ENCODE peak calls at places on chromosomes 11 and 22, in seven cellular contexts. One of them, this sample, is unnamed.

GRCh38 chr11:65425105-65425970 is 2.7 kb downstream of the NEAT1 start:
- DNase-seq in thyroid gland: no peak
- DNase-seq in stimulated activated CD4-positive, alpha-beta T cell treated with anti-CD3 and anti-CD28 coated beads, Interleukin-4, amount 100 ng/mL, for 24 hours: peak; percentile 90
- DNase-seq in activated T-helper 1 cell treated with Interleukin-2 at 50 U/mL for 16 hours: peak; percentile 72
- DNase-seq in stromal cell of bone marrow: peak; percentile 42
- DNase-seq in foreskin fibroblast: peak; percentile 75
- DNase-seq in activated gamma-delta T cell treated with Interleukin-2 at 50 U/mL for 16 hours: peak; percentile 84
- DNase-seq in this sample: peak; percentile 81

GRCh38 chr22:39241632-39242388 is 3.0 kb downstream of the PDGFB start:
- DNase-seq in activated T-helper 1 cell treated with Interleukin-2 at 50 U/mL for 16 hours: peak; percentile 51
- DNase-seq in thyroid gland: no peak
- DNase-seq in stromal cell of bone marrow: no peak
- DNase-seq in activated gamma-delta T cell treated with Interleukin-2 at 50 U/mL for 16 hours: peak; percentile 66
- DNase-seq in stimulated activated CD4-positive, alpha-beta T cell treated with anti-CD3 and anti-CD28 coated beads, Interleukin-4, amount 100 ng/mL, for 24 hours: peak; percentile 30
- DNase-seq in foreskin fibroblast: no peak
- DNase-seq in this sample: peak; percentile 29

GRCh38 chr11:1486054-1486825 is at the start of gene MOB2:
- DNase-seq in activated T-helper 1 cell treated with Interleukin-2 at 50 U/mL for 16 hours: no peak
- DNase-seq in stromal cell of bone marrow: no peak
- DNase-seq in thyroid gland: peak; percentile 85
- DNase-seq in activated gamma-delta T cell treated with Interleukin-2 at 50 U/mL for 16 hours: no peak
- DNase-seq in foreskin fibroblast: no peak
- DNase-seq in stimulated activated CD4-positive, alpha-beta T cell treated with anti-CD3 and anti-CD28 coated beads, Interleukin-4, amount 100 ng/mL, for 24 hours: no peak
- DNase-seq in this sample: no peak

GRCh38 chr11:118740892-118741291 is 50.1 kb downstream of the DDX6 start:
- DNase-seq in foreskin fibroblast: no peak
- DNase-seq in stromal cell of bone marrow: no peak
- DNase-seq in activated gamma-delta T cell treated with Interleukin-2 at 50 U/mL for 16 hours: no peak
- DNase-seq in activated T-helper 1 cell treated with Interleukin-2 at 50 U/mL for 16 hours: no peak
- DNase-seq in stimulated activated CD4-positive, alpha-beta T cell treated with anti-CD3 and anti-CD28 coated beads, Interleukin-4, amount 100 ng/mL, for 24 hours: no peak
- DNase-seq in thyroid gland: no peak
- DNase-seq in this sample: no peak

GRCh38 chr11:70782401-70782913 is 384.1 kb downstream of the CTTN start:
- DNase-seq in stimulated activated CD4-positive, alpha-beta T cell treated with anti-CD3 and anti-CD28 coated beads, Interleukin-4, amount 100 ng/mL, for 24 hours: no peak
- DNase-seq in thyroid gland: no peak
- DNase-seq in foreskin fibroblast: no peak
- DNase-seq in activated gamma-delta T cell treated with Interleukin-2 at 50 U/mL for 16 hours: no peak
- DNase-seq in stromal cell of bone marrow: no peak
- DNase-seq in activated T-helper 1 cell treated with Interleukin-2 at 50 U/mL for 16 hours: no peak
- DNase-seq in this sample: no peak

GRCh38 chr11:45348729-45349128 is 62.6 kb upstream of the SYT13 start:
- DNase-seq in stromal cell of bone marrow: no peak
- DNase-seq in activated T-helper 1 cell treated with Interleukin-2 at 50 U/mL for 16 hours: no peak
- DNase-seq in thyroid gland: no peak
- DNase-seq in stimulated activated CD4-positive, alpha-beta T cell treated with anti-CD3 and anti-CD28 coated beads, Interleukin-4, amount 100 ng/mL, for 24 hours: no peak
- DNase-seq in activated gamma-delta T cell treated with Interleukin-2 at 50 U/mL for 16 hours: no peak
- DNase-seq in foreskin fibroblast: no peak
- DNase-seq in this sample: no peak

GRCh38 chr22:46984751-46985506 is 222.5 kb downstream of the TBC1D22A start:
- DNase-seq in foreskin fibroblast: peak; percentile 75
- DNase-seq in stimulated activated CD4-positive, alpha-beta T cell treated with anti-CD3 and anti-CD28 coated beads, Interleukin-4, amount 100 ng/mL, for 24 hours: no peak
- DNase-seq in thyroid gland: no peak
- DNase-seq in activated T-helper 1 cell treated with Interleukin-2 at 50 U/mL for 16 hours: no peak
- DNase-seq in activated gamma-delta T cell treated with Interleukin-2 at 50 U/mL for 16 hours: no peak
- DNase-seq in stromal cell of bone marrow: peak; percentile 59
- DNase-seq in this sample: no peak

GRCh38 chr11:128804481-128804880 is 62.6 kb downstream of the KCNJ1 start:
- DNase-seq in stimulated activated CD4-positive, alpha-beta T cell treated with anti-CD3 and anti-CD28 coated beads, Interleukin-4, amount 100 ng/mL, for 24 hours: no peak
- DNase-seq in activated gamma-delta T cell treated with Interleukin-2 at 50 U/mL for 16 hours: no peak
- DNase-seq in activated T-helper 1 cell treated with Interleukin-2 at 50 U/mL for 16 hours: no peak
- DNase-seq in foreskin fibroblast: peak; percentile 31
- DNase-seq in thyroid gland: no peak
- DNase-seq in stromal cell of bone marrow: no peak
- DNase-seq in this sample: no peak

GRCh38 chr11:15615412-15616096 is 500.8 kb downstream of the INSC start:
- DNase-seq in thyroid gland: no peak
- DNase-seq in activated gamma-delta T cell treated with Interleukin-2 at 50 U/mL for 16 hours: no peak
- DNase-seq in stimulated activated CD4-positive, alpha-beta T cell treated with anti-CD3 and anti-CD28 coated beads, Interleukin-4, amount 100 ng/mL, for 24 hours: no peak
- DNase-seq in foreskin fibroblast: no peak
- DNase-seq in activated T-helper 1 cell treated with Interleukin-2 at 50 U/mL for 16 hours: no peak
- DNase-seq in stromal cell of bone marrow: no peak
- DNase-seq in this sample: no peak

GRCh38 chr11:3645552-3645951 is 624 bp downstream of the ART1 start:
- DNase-seq in activated T-helper 1 cell treated with Interleukin-2 at 50 U/mL for 16 hours: no peak
- DNase-seq in stimulated activated CD4-positive, alpha-beta T cell treated with anti-CD3 and anti-CD28 coated beads, Interleukin-4, amount 100 ng/mL, for 24 hours: no peak
- DNase-seq in foreskin fibroblast: no peak
- DNase-seq in thyroid gland: no peak
- DNase-seq in activated gamma-delta T cell treated with Interleukin-2 at 50 U/mL for 16 hours: no peak
- DNase-seq in stromal cell of bone marrow: no peak
- DNase-seq in this sample: no peak

GRCh38 chr11:114738954-114739353 is 60.6 kb downstream of the NXPE2 start:
- DNase-seq in stromal cell of bone marrow: peak; percentile 13
- DNase-seq in activated gamma-delta T cell treated with Interleukin-2 at 50 U/mL for 16 hours: peak; percentile 15
- DNase-seq in activated T-helper 1 cell treated with Interleukin-2 at 50 U/mL for 16 hours: no peak
- DNase-seq in thyroid gland: peak; percentile 55
- DNase-seq in foreskin fibroblast: peak; percentile 3
- DNase-seq in stimulated activated CD4-positive, alpha-beta T cell treated with anti-CD3 and anti-CD28 coated beads, Interleukin-4, amount 100 ng/mL, for 24 hours: peak; percentile 27
- DNase-seq in this sample: no peak

GRCh38 chr11:1219836-1220810 is 2.7 kb upstream of the MUC5B start:
- DNase-seq in stimulated activated CD4-positive, alpha-beta T cell treated with anti-CD3 and anti-CD28 coated beads, Interleukin-4, amount 100 ng/mL, for 24 hours: no peak
- DNase-seq in activated gamma-delta T cell treated with Interleukin-2 at 50 U/mL for 16 hours: no peak
- DNase-seq in activated T-helper 1 cell treated with Interleukin-2 at 50 U/mL for 16 hours: no peak
- DNase-seq in foreskin fibroblast: no peak
- DNase-seq in thyroid gland: peak; percentile 27
- DNase-seq in stromal cell of bone marrow: no peak
- DNase-seq in this sample: peak; percentile 14

GRCh38 chr11:45079943-45080719 is 66.3 kb upstream of the PRDM11 start:
- DNase-seq in activated T-helper 1 cell treated with Interleukin-2 at 50 U/mL for 16 hours: peak; percentile 38
- DNase-seq in activated gamma-delta T cell treated with Interleukin-2 at 50 U/mL for 16 hours: peak; percentile 64
- DNase-seq in foreskin fibroblast: no peak
- DNase-seq in stromal cell of bone marrow: no peak
- DNase-seq in stimulated activated CD4-positive, alpha-beta T cell treated with anti-CD3 and anti-CD28 coated beads, Interleukin-4, amount 100 ng/mL, for 24 hours: peak; percentile 55
- DNase-seq in thyroid gland: no peak
- DNase-seq in this sample: peak; percentile 48

GRCh38 chr11:20795005-20795404 is 125.6 kb downstream of the NELL1 start:
- DNase-seq in activated T-helper 1 cell treated with Interleukin-2 at 50 U/mL for 16 hours: no peak
- DNase-seq in thyroid gland: no peak
- DNase-seq in stimulated activated CD4-positive, alpha-beta T cell treated with anti-CD3 and anti-CD28 coated beads, Interleukin-4, amount 100 ng/mL, for 24 hours: no peak
- DNase-seq in stromal cell of bone marrow: no peak
- DNase-seq in foreskin fibroblast: no peak
- DNase-seq in activated gamma-delta T cell treated with Interleukin-2 at 50 U/mL for 16 hours: no peak
- DNase-seq in this sample: no peak

GRCh38 chr11:70220920-70221319 is 17.8 kb downstream of the FADD start:
- DNase-seq in foreskin fibroblast: no peak
- DNase-seq in activated T-helper 1 cell treated with Interleukin-2 at 50 U/mL for 16 hours: no peak
- DNase-seq in stimulated activated CD4-positive, alpha-beta T cell treated with anti-CD3 and anti-CD28 coated beads, Interleukin-4, amount 100 ng/mL, for 24 hours: no peak
- DNase-seq in stromal cell of bone marrow: no peak
- DNase-seq in activated gamma-delta T cell treated with Interleukin-2 at 50 U/mL for 16 hours: no peak
- DNase-seq in thyroid gland: no peak
- DNase-seq in this sample: no peak

GRCh38 chr11:32792948-32793475 is 1.4 kb downstream of the CCDC73 start:
- DNase-seq in thyroid gland: peak; percentile 60
- DNase-seq in activated T-helper 1 cell treated with Interleukin-2 at 50 U/mL for 16 hours: peak; percentile 21
- DNase-seq in activated gamma-delta T cell treated with Interleukin-2 at 50 U/mL for 16 hours: peak; percentile 59
- DNase-seq in stromal cell of bone marrow: no peak
- DNase-seq in stimulated activated CD4-positive, alpha-beta T cell treated with anti-CD3 and anti-CD28 coated beads, Interleukin-4, amount 100 ng/mL, for 24 hours: peak; percentile 68
- DNase-seq in foreskin fibroblast: peak; percentile 62
- DNase-seq in this sample: peak; percentile 73

GRCh38 chr11:6233984-6234313 is 487 bp downstream of the FHIP1B start:
- DNase-seq in thyroid gland: no peak
- DNase-seq in activated T-helper 1 cell treated with Interleukin-2 at 50 U/mL for 16 hours: no peak
- DNase-seq in stimulated activated CD4-positive, alpha-beta T cell treated with anti-CD3 and anti-CD28 coated beads, Interleukin-4, amount 100 ng/mL, for 24 hours: no peak
- DNase-seq in stromal cell of bone marrow: no peak
- DNase-seq in activated gamma-delta T cell treated with Interleukin-2 at 50 U/mL for 16 hours: no peak
- DNase-seq in foreskin fibroblast: peak; percentile 17
- DNase-seq in this sample: no peak

GRCh38 chr11:60680455-60681119 is 18.8 kb upstream of the MS4A8 start:
- DNase-seq in thyroid gland: no peak
- DNase-seq in activated T-helper 1 cell treated with Interleukin-2 at 50 U/mL for 16 hours: no peak
- DNase-seq in stromal cell of bone marrow: no peak
- DNase-seq in activated gamma-delta T cell treated with Interleukin-2 at 50 U/mL for 16 hours: no peak
- DNase-seq in foreskin fibroblast: no peak
- DNase-seq in stimulated activated CD4-positive, alpha-beta T cell treated with anti-CD3 and anti-CD28 coated beads, Interleukin-4, amount 100 ng/mL, for 24 hours: no peak
- DNase-seq in this sample: no peak

GRCh38 chr11:30333405-30333804 is 10.5 kb downstream of the ARL14EP start:
- DNase-seq in activated T-helper 1 cell treated with Interleukin-2 at 50 U/mL for 16 hours: no peak
- DNase-seq in foreskin fibroblast: peak; percentile 15
- DNase-seq in activated gamma-delta T cell treated with Interleukin-2 at 50 U/mL for 16 hours: no peak
- DNase-seq in thyroid gland: no peak
- DNase-seq in stromal cell of bone marrow: no peak
- DNase-seq in stimulated activated CD4-positive, alpha-beta T cell treated with anti-CD3 and anti-CD28 coated beads, Interleukin-4, amount 100 ng/mL, for 24 hours: no peak
- DNase-seq in this sample: no peak

GRCh38 chr11:60992842-60993409 is 21.4 kb downstream of the CD6 start:
- DNase-seq in stimulated activated CD4-positive, alpha-beta T cell treated with anti-CD3 and anti-CD28 coated beads, Interleukin-4, amount 100 ng/mL, for 24 hours: no peak
- DNase-seq in stromal cell of bone marrow: no peak
- DNase-seq in activated gamma-delta T cell treated with Interleukin-2 at 50 U/mL for 16 hours: no peak
- DNase-seq in foreskin fibroblast: no peak
- DNase-seq in thyroid gland: no peak
- DNase-seq in activated T-helper 1 cell treated with Interleukin-2 at 50 U/mL for 16 hours: no peak
- DNase-seq in this sample: no peak

GRCh38 chr11:77411717-77412441 is 62.0 kb downstream of the PAK1 start:
- DNase-seq in thyroid gland: peak; percentile 91
- DNase-seq in stimulated activated CD4-positive, alpha-beta T cell treated with anti-CD3 and anti-CD28 coated beads, Interleukin-4, amount 100 ng/mL, for 24 hours: peak; percentile 79
- DNase-seq in foreskin fibroblast: peak; percentile 96
- DNase-seq in activated T-helper 1 cell treated with Interleukin-2 at 50 U/mL for 16 hours: peak; percentile 62
- DNase-seq in activated gamma-delta T cell treated with Interleukin-2 at 50 U/mL for 16 hours: peak; percentile 68
- DNase-seq in stromal cell of bone marrow: peak; percentile 79
- DNase-seq in this sample: peak; percentile 58

GRCh38 chr22:23219787-23220484 is 39.6 kb downstream of the BCR start:
- DNase-seq in thyroid gland: peak; percentile 90
- DNase-seq in stimulated activated CD4-positive, alpha-beta T cell treated with anti-CD3 and anti-CD28 coated beads, Interleukin-4, amount 100 ng/mL, for 24 hours: peak; percentile 66
- DNase-seq in stromal cell of bone marrow: no peak
- DNase-seq in activated gamma-delta T cell treated with Interleukin-2 at 50 U/mL for 16 hours: peak; percentile 55
- DNase-seq in foreskin fibroblast: peak; percentile 66
- DNase-seq in activated T-helper 1 cell treated with Interleukin-2 at 50 U/mL for 16 hours: peak; percentile 31
- DNase-seq in this sample: peak; percentile 50

GRCh38 chr11:47259178-47259977 is 1.6 kb downstream of the NR1H3 start:
- DNase-seq in foreskin fibroblast: peak; percentile 72
- DNase-seq in activated gamma-delta T cell treated with Interleukin-2 at 50 U/mL for 16 hours: no peak
- DNase-seq in stimulated activated CD4-positive, alpha-beta T cell treated with anti-CD3 and anti-CD28 coated beads, Interleukin-4, amount 100 ng/mL, for 24 hours: peak; percentile 49
- DNase-seq in thyroid gland: no peak
- DNase-seq in stromal cell of bone marrow: no peak
- DNase-seq in activated T-helper 1 cell treated with Interleukin-2 at 50 U/mL for 16 hours: no peak
- DNase-seq in this sample: no peak

GRCh38 chr11:76669901-76670474 is 559 bp downstream of the LRRC32 start:
- DNase-seq in activated gamma-delta T cell treated with Interleukin-2 at 50 U/mL for 16 hours: no peak
- DNase-seq in stimulated activated CD4-positive, alpha-beta T cell treated with anti-CD3 and anti-CD28 coated beads, Interleukin-4, amount 100 ng/mL, for 24 hours: no peak
- DNase-seq in foreskin fibroblast: peak; percentile 68
- DNase-seq in stromal cell of bone marrow: peak; percentile 68
- DNase-seq in activated T-helper 1 cell treated with Interleukin-2 at 50 U/mL for 16 hours: no peak
- DNase-seq in thyroid gland: no peak
- DNase-seq in this sample: no peak

GRCh38 chr11:128718064-128718463 is 24.2 kb downstream of the FLI1 start:
- DNase-seq in activated T-helper 1 cell treated with Interleukin-2 at 50 U/mL for 16 hours: no peak
- DNase-seq in foreskin fibroblast: no peak
- DNase-seq in thyroid gland: no peak
- DNase-seq in stromal cell of bone marrow: no peak
- DNase-seq in stimulated activated CD4-positive, alpha-beta T cell treated with anti-CD3 and anti-CD28 coated beads, Interleukin-4, amount 100 ng/mL, for 24 hours: no peak
- DNase-seq in activated gamma-delta T cell treated with Interleukin-2 at 50 U/mL for 16 hours: no peak
- DNase-seq in this sample: no peak

GRCh38 chr22:44670220-44670983 is 31.6 kb upstream of the PRR5 start:
- DNase-seq in stromal cell of bone marrow: no peak
- DNase-seq in stimulated activated CD4-positive, alpha-beta T cell treated with anti-CD3 and anti-CD28 coated beads, Interleukin-4, amount 100 ng/mL, for 24 hours: no peak
- DNase-seq in thyroid gland: no peak
- DNase-seq in activated gamma-delta T cell treated with Interleukin-2 at 50 U/mL for 16 hours: no peak
- DNase-seq in activated T-helper 1 cell treated with Interleukin-2 at 50 U/mL for 16 hours: no peak
- DNase-seq in foreskin fibroblast: peak; percentile 19
- DNase-seq in this sample: no peak

GRCh38 chr11:31303644-31304043 is 65.9 kb downstream of the DCDC1 start:
- DNase-seq in activated T-helper 1 cell treated with Interleukin-2 at 50 U/mL for 16 hours: no peak
- DNase-seq in foreskin fibroblast: no peak
- DNase-seq in stromal cell of bone marrow: no peak
- DNase-seq in activated gamma-delta T cell treated with Interleukin-2 at 50 U/mL for 16 hours: no peak
- DNase-seq in stimulated activated CD4-positive, alpha-beta T cell treated with anti-CD3 and anti-CD28 coated beads, Interleukin-4, amount 100 ng/mL, for 24 hours: no peak
- DNase-seq in thyroid gland: no peak
- DNase-seq in this sample: no peak

GRCh38 chr11:47186937-47187681 is 875 bp upstream of the PACSIN3 start:
- DNase-seq in stimulated activated CD4-positive, alpha-beta T cell treated with anti-CD3 and anti-CD28 coated beads, Interleukin-4, amount 100 ng/mL, for 24 hours: peak; percentile 61
- DNase-seq in stromal cell of bone marrow: peak; percentile 21
- DNase-seq in thyroid gland: peak; percentile 94
- DNase-seq in activated gamma-delta T cell treated with Interleukin-2 at 50 U/mL for 16 hours: no peak
- DNase-seq in foreskin fibroblast: peak; percentile 84
- DNase-seq in activated T-helper 1 cell treated with Interleukin-2 at 50 U/mL for 16 hours: no peak
- DNase-seq in this sample: no peak

GRCh38 chr11:68468217-68468828 is 7.8 kb downstream of the PPP6R3 start:
- DNase-seq in stimulated activated CD4-positive, alpha-beta T cell treated with anti-CD3 and anti-CD28 coated beads, Interleukin-4, amount 100 ng/mL, for 24 hours: no peak
- DNase-seq in activated gamma-delta T cell treated with Interleukin-2 at 50 U/mL for 16 hours: no peak
- DNase-seq in activated T-helper 1 cell treated with Interleukin-2 at 50 U/mL for 16 hours: no peak
- DNase-seq in stromal cell of bone marrow: no peak
- DNase-seq in thyroid gland: no peak
- DNase-seq in foreskin fibroblast: no peak
- DNase-seq in this sample: no peak

GRCh38 chr11:2886191-2886894 is 768 bp upstream of the CDKN1C start:
- DNase-seq in stromal cell of bone marrow: no peak
- DNase-seq in foreskin fibroblast: peak; percentile 61
- DNase-seq in activated gamma-delta T cell treated with Interleukin-2 at 50 U/mL for 16 hours: no peak
- DNase-seq in activated T-helper 1 cell treated with Interleukin-2 at 50 U/mL for 16 hours: no peak
- DNase-seq in stimulated activated CD4-positive, alpha-beta T cell treated with anti-CD3 and anti-CD28 coated beads, Interleukin-4, amount 100 ng/mL, for 24 hours: no peak
- DNase-seq in thyroid gland: peak; percentile 54
- DNase-seq in this sample: no peak

GRCh38 chr11:69640995-69641581 is at the start of gene CCND1:
- DNase-seq in thyroid gland: peak; percentile 89
- DNase-seq in stromal cell of bone marrow: peak; percentile 88
- DNase-seq in activated T-helper 1 cell treated with Interleukin-2 at 50 U/mL for 16 hours: no peak
- DNase-seq in stimulated activated CD4-positive, alpha-beta T cell treated with anti-CD3 and anti-CD28 coated beads, Interleukin-4, amount 100 ng/mL, for 24 hours: peak; percentile 49
- DNase-seq in foreskin fibroblast: peak; percentile 96
- DNase-seq in activated gamma-delta T cell treated with Interleukin-2 at 50 U/mL for 16 hours: no peak
- DNase-seq in this sample: no peak

GRCh38 chr22:46150615-46151423 is 493 bp downstream of the PPARA start:
- DNase-seq in stimulated activated CD4-positive, alpha-beta T cell treated with anti-CD3 and anti-CD28 coated beads, Interleukin-4, amount 100 ng/mL, for 24 hours: peak; percentile 57
- DNase-seq in foreskin fibroblast: peak; percentile 37
- DNase-seq in activated gamma-delta T cell treated with Interleukin-2 at 50 U/mL for 16 hours: peak; percentile 44
- DNase-seq in thyroid gland: peak; percentile 37
- DNase-seq in activated T-helper 1 cell treated with Interleukin-2 at 50 U/mL for 16 hours: peak; percentile 35
- DNase-seq in stromal cell of bone marrow: no peak
- DNase-seq in this sample: peak; percentile 23

GRCh38 chr11:59076876-59077571 is 9.1 kb upstream of the GLYATL1B start:
- DNase-seq in stromal cell of bone marrow: no peak
- DNase-seq in thyroid gland: no peak
- DNase-seq in activated T-helper 1 cell treated with Interleukin-2 at 50 U/mL for 16 hours: no peak
- DNase-seq in stimulated activated CD4-positive, alpha-beta T cell treated with anti-CD3 and anti-CD28 coated beads, Interleukin-4, amount 100 ng/mL, for 24 hours: no peak
- DNase-seq in activated gamma-delta T cell treated with Interleukin-2 at 50 U/mL for 16 hours: no peak
- DNase-seq in foreskin fibroblast: no peak
- DNase-seq in this sample: no peak

GRCh38 chr11:19738124-19738523 is 25.5 kb downstream of the NAV2 start:
- DNase-seq in activated T-helper 1 cell treated with Interleukin-2 at 50 U/mL for 16 hours: no peak
- DNase-seq in thyroid gland: no peak
- DNase-seq in foreskin fibroblast: peak; percentile 39
- DNase-seq in activated gamma-delta T cell treated with Interleukin-2 at 50 U/mL for 16 hours: no peak
- DNase-seq in stimulated activated CD4-positive, alpha-beta T cell treated with anti-CD3 and anti-CD28 coated beads, Interleukin-4, amount 100 ng/mL, for 24 hours: no peak
- DNase-seq in stromal cell of bone marrow: no peak
- DNase-seq in this sample: no peak

GRCh38 chr11:2258501-2259465 is 11.6 kb downstream of the ASCL2 start:
- DNase-seq in stromal cell of bone marrow: no peak
- DNase-seq in thyroid gland: no peak
- DNase-seq in activated T-helper 1 cell treated with Interleukin-2 at 50 U/mL for 16 hours: no peak
- DNase-seq in activated gamma-delta T cell treated with Interleukin-2 at 50 U/mL for 16 hours: no peak
- DNase-seq in stimulated activated CD4-positive, alpha-beta T cell treated with anti-CD3 and anti-CD28 coated beads, Interleukin-4, amount 100 ng/mL, for 24 hours: no peak
- DNase-seq in foreskin fibroblast: no peak
- DNase-seq in this sample: no peak

GRCh38 chr11:75240381-75241035 is at the start of gene TPBGL:
- DNase-seq in foreskin fibroblast: peak; percentile 16
- DNase-seq in stromal cell of bone marrow: no peak
- DNase-seq in stimulated activated CD4-positive, alpha-beta T cell treated with anti-CD3 and anti-CD28 coated beads, Interleukin-4, amount 100 ng/mL, for 24 hours: no peak
- DNase-seq in thyroid gland: peak; percentile 12
- DNase-seq in activated T-helper 1 cell treated with Interleukin-2 at 50 U/mL for 16 hours: no peak
- DNase-seq in activated gamma-delta T cell treated with Interleukin-2 at 50 U/mL for 16 hours: no peak
- DNase-seq in this sample: peak; percentile 48

GRCh38 chr11:125433454-125434121 is 62.5 kb downstream of the FEZ1 start:
- DNase-seq in foreskin fibroblast: peak; percentile 72
- DNase-seq in thyroid gland: peak; percentile 33
- DNase-seq in stimulated activated CD4-positive, alpha-beta T cell treated with anti-CD3 and anti-CD28 coated beads, Interleukin-4, amount 100 ng/mL, for 24 hours: no peak
- DNase-seq in stromal cell of bone marrow: peak; percentile 31
- DNase-seq in activated gamma-delta T cell treated with Interleukin-2 at 50 U/mL for 16 hours: no peak
- DNase-seq in activated T-helper 1 cell treated with Interleukin-2 at 50 U/mL for 16 hours: no peak
- DNase-seq in this sample: no peak

GRCh38 chr11:40288212-40288803 is 1171.1 kb downstream of the LRRC4C start:
- DNase-seq in activated gamma-delta T cell treated with Interleukin-2 at 50 U/mL for 16 hours: no peak
- DNase-seq in stimulated activated CD4-positive, alpha-beta T cell treated with anti-CD3 and anti-CD28 coated beads, Interleukin-4, amount 100 ng/mL, for 24 hours: no peak
- DNase-seq in thyroid gland: no peak
- DNase-seq in stromal cell of bone marrow: no peak
- DNase-seq in activated T-helper 1 cell treated with Interleukin-2 at 50 U/mL for 16 hours: no peak
- DNase-seq in foreskin fibroblast: no peak
- DNase-seq in this sample: no peak